ENCODE peak calls at places on chromosome 5, in seven cellular contexts. Q, W, G, C, S, P and Z are unnamed samples.

GRCh38 chr5:61286446-61287132 is 45.5 kb upstream of the ZSWIM6 start:
- DNase-seq in Q (no peak), W (no peak), G (no peak), C (no peak), S (no peak), P (no peak), Z (no peak)

GRCh38 chr5:163841-164240 is 27.5 kb upstream of the LRRC14B start:
- DNase-seq in Q (no peak), W (no peak), G (no peak), C (no peak), S (no peak), P (no peak), Z (no peak)

GRCh38 chr5:141349917-141350619 is at the start of gene PCDHGB1:
- DNase-seq in Q (no peak), W (peak; percentile 56), G (peak; percentile 63), C (peak; percentile 75), S (no peak), P (no peak), Z (peak; percentile 95)

GRCh38 chr5:65790371-65791163 is 68.6 kb downstream of the NLN start:
- DNase-seq in Q (no peak), W (no peak), G (no peak), C (no peak), S (no peak), P (no peak), Z (no peak)

GRCh38 chr5:89097103-89097502 is 214.1 kb upstream of the MEF2C start:
- DNase-seq in Q (peak; percentile 52), W (no peak), G (no peak), C (no peak), S (no peak), P (no peak), Z (no peak)

GRCh38 chr5:115375922-115376321 is 79.5 kb upstream of the CCDC112 start:
- DNase-seq in Q (no peak), W (no peak), G (no peak), C (peak; percentile 4), S (no peak), P (no peak), Z (no peak)

GRCh38 chr5:92676839-92677197 is 904.2 kb downstream of the NR2F1-AS1 start:
- DNase-seq in Q (no peak), W (no peak), G (no peak), C (no peak), S (no peak), P (no peak), Z (no peak)

GRCh38 chr5:10567781-10568321 is 4.0 kb downstream of the ANKRD33B start:
- DNase-seq in Q (no peak), W (no peak), G (no peak), C (no peak), S (no peak), P (no peak), Z (no peak)

GRCh38 chr5:30809907-30810306 is 383.6 kb upstream of the CDH6 start:
- DNase-seq in Q (no peak), W (no peak), G (no peak), C (no peak), S (no peak), P (no peak), Z (no peak)

GRCh38 chr5:69364414-69364813 is 4.9 kb downstream of the AK6 start:
- DNase-seq in Q (no peak), W (peak; percentile 40), G (peak; percentile 43), C (peak; percentile 29), S (peak; percentile 21), P (no peak), Z (peak; percentile 15)

GRCh38 chr5:175746851-175747250 is 89.0 kb downstream of the HRH2 start:
- DNase-seq in Q (no peak), W (no peak), G (peak; percentile 58), C (no peak), S (peak; percentile 36), P (no peak), Z (peak; percentile 67)
- TF ChIP-seq JUND in Q (no peak), W (no peak), G (no peak), C (no peak), S (no peak), P (no peak), Z (no peak)

DNA sequence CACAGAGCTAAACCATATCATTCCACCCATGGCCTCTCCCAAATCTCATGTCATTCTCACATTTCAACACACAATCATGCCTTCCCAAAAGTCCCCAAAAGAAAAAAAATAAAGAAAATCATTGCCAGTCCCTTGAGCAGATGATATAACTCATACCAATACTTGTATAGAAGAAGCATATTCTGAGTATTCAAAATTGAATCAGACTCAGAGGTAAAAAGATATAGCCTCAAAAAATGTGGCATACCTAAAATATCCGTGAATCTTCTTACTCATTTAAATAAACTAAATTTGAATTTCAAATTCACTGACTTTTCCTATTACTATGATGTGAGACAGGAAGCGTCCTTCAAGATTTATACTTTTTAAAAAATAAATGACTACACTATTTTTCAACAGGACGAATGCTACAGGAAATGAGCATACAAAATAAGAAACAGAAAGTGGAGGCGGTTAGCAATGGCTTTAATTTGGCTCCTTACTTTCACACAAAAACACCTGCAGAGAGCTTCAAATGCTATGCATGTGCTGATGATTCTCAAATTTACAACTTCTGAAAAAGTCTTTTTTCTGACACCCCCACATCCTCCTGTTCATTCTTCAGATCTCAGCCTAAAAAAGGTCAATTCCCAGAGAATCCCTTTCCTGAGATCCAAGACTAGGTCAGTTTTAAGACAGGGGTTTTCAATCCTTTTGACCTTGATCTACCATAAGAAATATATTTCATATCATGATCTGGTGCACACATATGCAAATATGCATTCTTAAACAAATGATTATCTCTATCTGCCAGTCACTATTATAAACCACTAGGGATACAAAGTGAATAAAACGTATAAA is 39.6 kb upstream of the DMXL1 start:
- DNase-seq in Q (peak; percentile 80), W (no peak), G (no peak), C (no peak), S (no peak), P (no peak), Z (no peak)
- TF ChIP-seq JUND in Q (no peak), W (no peak), G (no peak), C (no peak), S (no peak), P (no peak), Z (no peak)

GRCh38 chr5:123549256-123549904 is 37.4 kb downstream of the CSNK1G3 start:
- DNase-seq in Q (peak; percentile 85), W (no peak), G (no peak), C (no peak), S (no peak), P (no peak), Z (no peak)
- TF ChIP-seq JUND in Q (no peak), W (no peak), G (no peak), C (no peak), S (no peak), P (no peak), Z (no peak)

DNA sequence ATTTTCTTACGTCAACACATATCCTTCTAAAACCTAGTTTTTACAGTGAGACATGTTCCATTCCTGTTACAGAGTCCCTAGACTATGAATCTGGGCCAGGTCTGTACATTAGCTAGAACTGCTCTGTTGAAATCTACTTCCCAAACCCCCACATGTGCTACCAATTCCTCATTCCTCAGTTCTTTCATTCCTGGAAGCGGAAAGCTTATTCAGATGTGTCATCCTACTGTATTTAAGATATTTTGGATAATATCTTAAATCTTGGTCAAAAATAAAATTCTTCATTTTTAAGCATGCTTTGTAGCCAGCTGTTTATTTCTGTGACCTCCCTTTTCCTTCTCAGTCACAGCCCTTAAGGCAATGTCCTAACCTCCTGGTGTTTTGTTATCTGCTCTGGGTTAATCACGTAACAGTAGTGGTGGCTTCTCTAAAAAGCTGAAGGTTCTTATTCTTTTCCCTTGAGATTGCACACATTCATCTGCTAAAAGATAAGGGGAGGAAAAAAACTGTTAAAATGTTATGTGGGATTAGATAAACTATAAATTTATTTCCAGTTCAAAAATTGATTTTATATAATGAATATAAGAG is 35.6 kb downstream of the GLRX start:
- DNase-seq in Q (no peak), W (no peak), G (no peak), C (no peak), S (no peak), P (no peak), Z (no peak)
- TF ChIP-seq JUND in Q (no peak), W (no peak), G (no peak), C (no peak), S (no peak), P (no peak), Z (no peak)

DNA sequence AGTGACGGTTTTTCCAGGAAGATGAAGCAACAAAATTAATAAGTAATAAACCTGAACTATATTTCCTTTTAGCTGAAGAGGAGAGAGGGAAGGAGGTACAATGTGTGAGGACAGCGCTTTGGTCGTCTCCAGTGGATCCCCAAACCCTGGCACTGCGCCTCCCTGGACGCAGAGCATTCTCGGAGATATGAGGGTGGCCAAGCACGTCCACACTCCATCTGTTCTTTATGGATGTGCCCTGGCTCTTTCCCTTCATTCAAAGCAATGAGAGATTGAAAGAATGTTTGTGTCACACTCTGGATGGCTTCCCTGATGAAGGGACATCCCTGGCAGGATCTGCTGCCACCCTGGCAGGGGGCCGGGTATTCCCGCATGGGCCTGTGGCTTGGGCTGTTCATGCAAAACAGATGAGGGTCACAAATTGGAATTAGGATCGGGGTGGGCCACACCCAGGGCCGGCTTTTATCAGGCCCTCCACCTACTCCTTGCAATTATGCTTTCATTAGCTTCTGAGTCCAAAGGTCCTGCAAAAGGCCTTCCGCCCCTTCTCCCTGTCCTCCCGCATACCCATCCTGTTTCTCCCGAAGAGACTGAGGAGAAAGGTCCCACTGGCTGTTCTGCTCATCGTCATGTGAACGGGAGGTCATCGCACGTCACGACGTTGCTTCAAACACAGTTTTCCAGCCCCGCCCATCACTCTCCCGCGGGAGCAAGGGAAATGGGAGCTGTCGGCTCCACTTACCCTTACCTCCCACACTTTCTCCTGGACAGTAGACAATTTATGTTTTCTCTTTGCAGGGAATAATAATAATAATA is 286.1 kb upstream of the IRX4 start:
- DNase-seq in Q (no peak), W (no peak), G (no peak), C (no peak), S (no peak), P (no peak), Z (no peak)
- TF ChIP-seq JUND in Q (no peak), W (no peak), G (no peak), C (no peak), S (no peak), P (no peak), Z (no peak)

DNA sequence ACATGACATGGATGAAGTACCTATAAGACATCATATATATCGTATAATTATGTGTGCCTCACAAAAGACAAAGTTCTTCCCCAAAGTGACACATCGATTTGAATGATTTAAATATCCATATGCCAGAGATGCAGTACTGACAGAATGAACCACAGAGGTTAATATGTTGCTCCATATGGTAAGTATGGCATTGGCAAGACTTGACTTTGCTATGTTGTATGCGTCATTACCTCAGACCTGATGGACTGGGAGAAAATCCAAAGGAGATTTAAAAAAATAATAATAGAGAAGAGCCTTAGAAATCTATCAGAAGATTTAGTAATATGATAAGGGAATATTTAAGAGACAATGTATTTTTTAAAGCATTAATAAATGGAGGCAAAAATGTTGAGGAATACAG is 263.2 kb downstream of the PJA2 start:
- DNase-seq in Q (no peak), W (no peak), G (no peak), C (no peak), S (no peak), P (no peak), Z (no peak)
- TF ChIP-seq JUND in Q (no peak), W (no peak), G (no peak), C (no peak), S (no peak), P (no peak), Z (no peak)